ENCODE peak calls at places on chromosomes 2 and 18, in ten cellular contexts. One of them, this sample, is unnamed.

GRCh38 chr2:19185061-19185460 is 173.4 kb downstream of the OSR1 start:
- DNase-seq in neural crest cell: no peak
- DNase-seq in pancreas: no peak
- DNase-seq in ecto neural progenitor cell: no peak
- DNase-seq in NCI-H1417: no peak
- DNase-seq in smooth muscle cell of the brain vasculature: no peak
- DNase-seq in lower leg skin: no peak
- DNase-seq in EH: peak; percentile 43
- DNase-seq in breast epithelium: no peak
- DNase-seq in occipital lobe: no peak
- DNase-seq in this sample: no peak

GRCh38 chr2:27003003-27003402 is 29.8 kb upstream of the TMEM214 start:
- DNase-seq in occipital lobe: no peak
- DNase-seq in EH: no peak
- DNase-seq in neural crest cell: no peak
- DNase-seq in NCI-H1417: no peak
- DNase-seq in breast epithelium: no peak
- DNase-seq in smooth muscle cell of the brain vasculature: no peak
- DNase-seq in ecto neural progenitor cell: no peak
- DNase-seq in lower leg skin: no peak
- DNase-seq in pancreas: no peak
- DNase-seq in this sample: peak; percentile 39

GRCh38 chr2:82199493-82199852 is 1894.9 kb upstream of the LRRTM1 start:
- DNase-seq in lower leg skin: no peak
- DNase-seq in pancreas: no peak
- DNase-seq in occipital lobe: no peak
- DNase-seq in neural crest cell: no peak
- DNase-seq in NCI-H1417: no peak
- DNase-seq in breast epithelium: no peak
- DNase-seq in smooth muscle cell of the brain vasculature: no peak
- DNase-seq in EH: no peak
- DNase-seq in ecto neural progenitor cell: no peak
- DNase-seq in this sample: no peak

GRCh38 chr2:197269815-197270214 is 40.8 kb downstream of the ANKRD44 start:
- DNase-seq in NCI-H1417: no peak
- DNase-seq in neural crest cell: no peak
- DNase-seq in occipital lobe: no peak
- DNase-seq in pancreas: no peak
- DNase-seq in smooth muscle cell of the brain vasculature: no peak
- DNase-seq in lower leg skin: no peak
- DNase-seq in EH: no peak
- DNase-seq in breast epithelium: no peak
- DNase-seq in ecto neural progenitor cell: no peak
- DNase-seq in this sample: no peak

GRCh38 chr2:232957607-232958211 is 55.3 kb downstream of the NGEF start:
- DNase-seq in pancreas: no peak
- DNase-seq in breast epithelium: no peak
- DNase-seq in NCI-H1417: no peak
- DNase-seq in smooth muscle cell of the brain vasculature: no peak
- DNase-seq in EH: no peak
- DNase-seq in neural crest cell: no peak
- DNase-seq in lower leg skin: no peak
- DNase-seq in ecto neural progenitor cell: no peak
- DNase-seq in occipital lobe: no peak
- DNase-seq in this sample: no peak

GRCh38 chr2:159030674-159031380 is 62.4 kb downstream of the TANC1 start:
- DNase-seq in smooth muscle cell of the brain vasculature: peak; percentile 35
- DNase-seq in breast epithelium: no peak
- DNase-seq in lower leg skin: no peak
- DNase-seq in EH: peak; percentile 90
- DNase-seq in neural crest cell: peak; percentile 15
- DNase-seq in occipital lobe: no peak
- DNase-seq in NCI-H1417: no peak
- DNase-seq in ecto neural progenitor cell: peak; percentile 65
- DNase-seq in pancreas: peak; percentile 6
- DNase-seq in this sample: peak; percentile 88

GRCh38 chr18:59149007-59149406 is 9.3 kb downstream of the SEC11C start:
- DNase-seq in breast epithelium: no peak
- DNase-seq in lower leg skin: no peak
- DNase-seq in pancreas: no peak
- DNase-seq in smooth muscle cell of the brain vasculature: no peak
- DNase-seq in ecto neural progenitor cell: no peak
- DNase-seq in neural crest cell: no peak
- DNase-seq in occipital lobe: no peak
- DNase-seq in EH: no peak
- DNase-seq in NCI-H1417: peak; percentile 67
- DNase-seq in this sample: no peak

GRCh38 chr2:46134531-46135229 is 162.5 kb upstream of the EPAS1 start:
- DNase-seq in breast epithelium: no peak
- DNase-seq in pancreas: no peak
- DNase-seq in ecto neural progenitor cell: no peak
- DNase-seq in EH: peak; percentile 63
- DNase-seq in lower leg skin: peak; percentile 53
- DNase-seq in neural crest cell: no peak
- DNase-seq in NCI-H1417: no peak
- DNase-seq in occipital lobe: no peak
- DNase-seq in smooth muscle cell of the brain vasculature: no peak
- DNase-seq in this sample: peak; percentile 69

GRCh38 chr2:127398239-127398590 is 10.4 kb upstream of the MAP3K2 start:
- DNase-seq in EH: peak; percentile 97
- DNase-seq in breast epithelium: peak; percentile 81
- DNase-seq in pancreas: peak; percentile 86
- DNase-seq in occipital lobe: peak; percentile 32
- DNase-seq in ecto neural progenitor cell: no peak
- DNase-seq in NCI-H1417: no peak
- DNase-seq in neural crest cell: no peak
- DNase-seq in smooth muscle cell of the brain vasculature: peak; percentile 52
- DNase-seq in lower leg skin: peak; percentile 92
- DNase-seq in this sample: peak; percentile 90

GRCh38 chr18:25279556-25279955 is 72.4 kb downstream of the ZNF521 start:
- DNase-seq in ecto neural progenitor cell: no peak
- DNase-seq in smooth muscle cell of the brain vasculature: no peak
- DNase-seq in occipital lobe: no peak
- DNase-seq in EH: no peak
- DNase-seq in neural crest cell: no peak
- DNase-seq in lower leg skin: no peak
- DNase-seq in NCI-H1417: no peak
- DNase-seq in breast epithelium: no peak
- DNase-seq in pancreas: no peak
- DNase-seq in this sample: peak; percentile 20

GRCh38 chr2:145488571-145488970 is 968.7 kb upstream of the ZEB2 start:
- DNase-seq in ecto neural progenitor cell: no peak
- DNase-seq in pancreas: no peak
- DNase-seq in breast epithelium: no peak
- DNase-seq in NCI-H1417: no peak
- DNase-seq in lower leg skin: no peak
- DNase-seq in occipital lobe: no peak
- DNase-seq in smooth muscle cell of the brain vasculature: no peak
- DNase-seq in EH: no peak
- DNase-seq in neural crest cell: no peak
- DNase-seq in this sample: peak; percentile 50

GRCh38 chr2:10162586-10163497 is 40.3 kb downstream of the RRM2 start:
- DNase-seq in NCI-H1417: peak; percentile 76
- DNase-seq in lower leg skin: no peak
- DNase-seq in smooth muscle cell of the brain vasculature: no peak
- DNase-seq in ecto neural progenitor cell: no peak
- DNase-seq in breast epithelium: no peak
- DNase-seq in occipital lobe: no peak
- DNase-seq in EH: no peak
- DNase-seq in pancreas: no peak
- DNase-seq in neural crest cell: peak; percentile 35
- DNase-seq in this sample: no peak

GRCh38 chr2:197803033-197803444 is 1.4 kb upstream of the PLCL1 start:
- DNase-seq in EH: peak; percentile 59
- DNase-seq in occipital lobe: no peak
- DNase-seq in NCI-H1417: peak; percentile 45
- DNase-seq in ecto neural progenitor cell: no peak
- DNase-seq in pancreas: no peak
- DNase-seq in neural crest cell: no peak
- DNase-seq in breast epithelium: no peak
- DNase-seq in lower leg skin: no peak
- DNase-seq in smooth muscle cell of the brain vasculature: no peak
- DNase-seq in this sample: peak; percentile 19

GRCh38 chr18:23283933-23284430 is 148.7 kb downstream of the CABLES1 start:
- DNase-seq in ecto neural progenitor cell: no peak
- DNase-seq in NCI-H1417: no peak
- DNase-seq in breast epithelium: no peak
- DNase-seq in occipital lobe: no peak
- DNase-seq in smooth muscle cell of the brain vasculature: no peak
- DNase-seq in pancreas: no peak
- DNase-seq in lower leg skin: no peak
- DNase-seq in neural crest cell: no peak
- DNase-seq in EH: peak; percentile 49
- DNase-seq in this sample: peak; percentile 69

GRCh38 chr2:171557363-171557762 is 35.1 kb downstream of the CYBRD1 start:
- DNase-seq in lower leg skin: no peak
- DNase-seq in occipital lobe: no peak
- DNase-seq in pancreas: no peak
- DNase-seq in ecto neural progenitor cell: no peak
- DNase-seq in EH: no peak
- DNase-seq in neural crest cell: no peak
- DNase-seq in smooth muscle cell of the brain vasculature: no peak
- DNase-seq in breast epithelium: no peak
- DNase-seq in NCI-H1417: no peak
- DNase-seq in this sample: no peak

GRCh38 chr18:21448301-21448700 is 152.2 kb downstream of the ESCO1 start:
- DNase-seq in neural crest cell: no peak
- DNase-seq in breast epithelium: no peak
- DNase-seq in pancreas: no peak
- DNase-seq in lower leg skin: no peak
- DNase-seq in occipital lobe: no peak
- DNase-seq in EH: peak; percentile 49
- DNase-seq in NCI-H1417: no peak
- DNase-seq in ecto neural progenitor cell: no peak
- DNase-seq in smooth muscle cell of the brain vasculature: no peak
- DNase-seq in this sample: peak; percentile 49

GRCh38 chr2:84880395-84880644 is 564 bp downstream of the TRABD2A start:
- DNase-seq in NCI-H1417: no peak
- DNase-seq in ecto neural progenitor cell: no peak
- DNase-seq in smooth muscle cell of the brain vasculature: no peak
- DNase-seq in breast epithelium: no peak
- DNase-seq in neural crest cell: no peak
- DNase-seq in occipital lobe: no peak
- DNase-seq in EH: no peak
- DNase-seq in lower leg skin: no peak
- DNase-seq in pancreas: no peak
- DNase-seq in this sample: no peak

GRCh38 chr18:35407871-35408481 is 30.8 kb upstream of the ZNF396 start:
- DNase-seq in smooth muscle cell of the brain vasculature: peak; percentile 62
- DNase-seq in occipital lobe: no peak
- DNase-seq in pancreas: peak; percentile 26
- DNase-seq in lower leg skin: peak; percentile 41
- DNase-seq in NCI-H1417: peak; percentile 47
- DNase-seq in ecto neural progenitor cell: no peak
- DNase-seq in EH: peak; percentile 75
- DNase-seq in neural crest cell: peak; percentile 32
- DNase-seq in breast epithelium: no peak
- DNase-seq in this sample: peak; percentile 40

GRCh38 chr2:150679456-150680120 is 192.1 kb upstream of the RND3 start:
- DNase-seq in lower leg skin: no peak
- DNase-seq in breast epithelium: no peak
- DNase-seq in pancreas: no peak
- DNase-seq in NCI-H1417: no peak
- DNase-seq in smooth muscle cell of the brain vasculature: no peak
- DNase-seq in occipital lobe: no peak
- DNase-seq in EH: peak; percentile 62
- DNase-seq in neural crest cell: no peak
- DNase-seq in ecto neural progenitor cell: no peak
- DNase-seq in this sample: peak; percentile 75

GRCh38 chr18:22200611-22201225 is 31.3 kb downstream of the GATA6 start:
- DNase-seq in smooth muscle cell of the brain vasculature: no peak
- DNase-seq in ecto neural progenitor cell: no peak
- DNase-seq in pancreas: no peak
- DNase-seq in breast epithelium: no peak
- DNase-seq in EH: no peak
- DNase-seq in NCI-H1417: no peak
- DNase-seq in neural crest cell: no peak
- DNase-seq in lower leg skin: no peak
- DNase-seq in occipital lobe: no peak
- DNase-seq in this sample: no peak

GRCh38 chr2:214156971-214157370 is 253.9 kb upstream of the VWC2L start:
- DNase-seq in breast epithelium: no peak
- DNase-seq in neural crest cell: no peak
- DNase-seq in EH: no peak
- DNase-seq in lower leg skin: no peak
- DNase-seq in ecto neural progenitor cell: no peak
- DNase-seq in smooth muscle cell of the brain vasculature: no peak
- DNase-seq in NCI-H1417: no peak
- DNase-seq in occipital lobe: no peak
- DNase-seq in pancreas: no peak
- DNase-seq in this sample: no peak

GRCh38 chr2:239778861-239779591 is 246.1 kb downstream of the NDUFA10 start:
- DNase-seq in ecto neural progenitor cell: peak; percentile 33
- DNase-seq in breast epithelium: peak; percentile 53
- DNase-seq in neural crest cell: no peak
- DNase-seq in smooth muscle cell of the brain vasculature: no peak
- DNase-seq in lower leg skin: no peak
- DNase-seq in occipital lobe: no peak
- DNase-seq in NCI-H1417: no peak
- DNase-seq in pancreas: no peak
- DNase-seq in EH: no peak
- DNase-seq in this sample: no peak

GRCh38 chr2:68739261-68740183 is 4.9 kb downstream of the ARHGAP25 start:
- DNase-seq in smooth muscle cell of the brain vasculature: no peak
- DNase-seq in occipital lobe: no peak
- DNase-seq in pancreas: no peak
- DNase-seq in NCI-H1417: no peak
- DNase-seq in breast epithelium: no peak
- DNase-seq in EH: no peak
- DNase-seq in ecto neural progenitor cell: no peak
- DNase-seq in lower leg skin: no peak
- DNase-seq in neural crest cell: no peak
- DNase-seq in this sample: no peak

GRCh38 chr18:79093986-79094385 is 24.8 kb downstream of the ATP9B start:
- DNase-seq in breast epithelium: no peak
- DNase-seq in occipital lobe: no peak
- DNase-seq in smooth muscle cell of the brain vasculature: no peak
- DNase-seq in pancreas: no peak
- DNase-seq in EH: no peak
- DNase-seq in neural crest cell: no peak
- DNase-seq in ecto neural progenitor cell: no peak
- DNase-seq in NCI-H1417: no peak
- DNase-seq in lower leg skin: no peak
- DNase-seq in this sample: no peak

GRCh38 chr18:26454616-26455015 is 93.7 kb downstream of the KCTD1 start:
- DNase-seq in smooth muscle cell of the brain vasculature: no peak
- DNase-seq in EH: no peak
- DNase-seq in ecto neural progenitor cell: no peak
- DNase-seq in neural crest cell: no peak
- DNase-seq in breast epithelium: no peak
- DNase-seq in lower leg skin: no peak
- DNase-seq in pancreas: no peak
- DNase-seq in occipital lobe: no peak
- DNase-seq in NCI-H1417: no peak
- DNase-seq in this sample: no peak

GRCh38 chr18:5095239-5095638 is 101.8 kb downstream of the AKAIN1 start:
- DNase-seq in lower leg skin: no peak
- DNase-seq in breast epithelium: no peak
- DNase-seq in occipital lobe: no peak
- DNase-seq in smooth muscle cell of the brain vasculature: no peak
- DNase-seq in neural crest cell: no peak
- DNase-seq in pancreas: no peak
- DNase-seq in NCI-H1417: no peak
- DNase-seq in EH: no peak
- DNase-seq in ecto neural progenitor cell: no peak
- DNase-seq in this sample: no peak

GRCh38 chr2:11598228-11598731 is 64.4 kb downstream of the GREB1 start:
- DNase-seq in NCI-H1417: no peak
- DNase-seq in lower leg skin: no peak
- DNase-seq in ecto neural progenitor cell: no peak
- DNase-seq in EH: no peak
- DNase-seq in pancreas: no peak
- DNase-seq in smooth muscle cell of the brain vasculature: no peak
- DNase-seq in breast epithelium: no peak
- DNase-seq in neural crest cell: no peak
- DNase-seq in occipital lobe: no peak
- DNase-seq in this sample: no peak

GRCh38 chr18:23856466-23857175 is 157.9 kb upstream of the TTC39C start:
- DNase-seq in breast epithelium: no peak
- DNase-seq in pancreas: no peak
- DNase-seq in neural crest cell: no peak
- DNase-seq in NCI-H1417: peak; percentile 25
- DNase-seq in smooth muscle cell of the brain vasculature: no peak
- DNase-seq in ecto neural progenitor cell: no peak
- DNase-seq in occipital lobe: no peak
- DNase-seq in lower leg skin: no peak
- DNase-seq in EH: peak; percentile 28
- DNase-seq in this sample: no peak